ENCODE peak calls at places on chromosomes 1 and 21, in seven cellular contexts. N, I, B, P, W, H and J are unnamed samples.

GRCh38 chr1:23345920-23346319 is 1.8 kb upstream of the HNRNPR start:
- DNase-seq in W (no peak), I (no peak), P (no peak), N (no peak), B (no peak), H (no peak), J (no peak)

GRCh38 chr1:155178441-155179106 is 4.9 kb downstream of the TRIM46 start:
- DNase-seq in I (no peak), W (no peak), N (peak; percentile 19), P (no peak), B (no peak), H (no peak), J (no peak)

GRCh38 chr1:229029644-229030235 is 241.2 kb upstream of the RAB4A start:
- DNase-seq in I (no peak), B (no peak), P (no peak), N (no peak), H (no peak), W (no peak), J (no peak)

GRCh38 chr1:8632092-8632491 is 185.3 kb downstream of the RERE start:
- DNase-seq in B (no peak), H (no peak), N (no peak), I (no peak), P (no peak), W (no peak), J (no peak)

GRCh38 chr1:156387899-156388813 is 19.1 kb downstream of the RHBG start:
- DNase-seq in B (peak; percentile 73), P (no peak), I (no peak), W (no peak), N (no peak), H (no peak), J (no peak)

GRCh38 chr1:223348439-223348838 is 15.5 kb downstream of the SUSD4 start:
- DNase-seq in H (no peak), N (no peak), W (no peak), P (no peak), I (no peak), B (no peak), J (no peak)

GRCh38 chr21:45995686-45996179 is 14.2 kb downstream of the COL6A1 start:
- DNase-seq in I (no peak), N (no peak), P (no peak), W (no peak), H (peak; percentile 15), B (no peak), J (no peak)

GRCh38 chr1:28313710-28314510 is 14.9 kb upstream of the MED18 start:
- DNase-seq in N (no peak), W (peak; percentile 23), P (peak; percentile 57), B (no peak), H (peak; percentile 78), I (peak; percentile 63), J (no peak)

GRCh38 chr1:206518743-206519142 is 11.4 kb downstream of the RASSF5 start:
- DNase-seq in I (no peak), W (no peak), H (no peak), B (no peak), N (no peak), P (no peak), J (no peak)

GRCh38 chr21:31557956-31558838 is 101.3 kb upstream of the SOD1 start:
- DNase-seq in P (no peak), H (no peak), W (no peak), I (peak; percentile 22), B (peak; percentile 55), N (no peak), J (no peak)

GRCh38 chr1:88875595-88875994 is 15.8 kb downstream of the GTF2B start:
- DNase-seq in W (no peak), I (no peak), N (no peak), P (no peak), B (no peak), H (no peak), J (no peak)

GRCh38 chr21:44845418-44846200 is 27.7 kb upstream of the SUMO3 start:
- DNase-seq in P (peak; percentile 46), W (peak; percentile 51), B (peak; percentile 58), H (peak; percentile 50), N (peak; percentile 30), I (peak; percentile 64), J (no peak)

GRCh38 chr1:215375386-215375785 is 191.7 kb upstream of the KCTD3 start:
- DNase-seq in B (no peak), H (no peak), N (no peak), P (no peak), I (no peak), W (no peak), J (no peak)

GRCh38 chr21:41431788-41432548 is 5.9 kb downstream of the MX1 start:
- DNase-seq in N (no peak), I (no peak), B (no peak), H (no peak), W (no peak), P (no peak), J (no peak)

GRCh38 chr1:173469656-173470055 is 7.5 kb upstream of the PRDX6 start:
- DNase-seq in N (no peak), P (no peak), I (no peak), B (no peak), H (no peak), W (no peak), J (no peak)

GRCh38 chr1:33661791-33662190 is 189.3 kb downstream of the ZSCAN20 start:
- DNase-seq in N (no peak), W (no peak), I (no peak), P (no peak), B (no peak), H (no peak), J (no peak)

GRCh38 chr1:82485591-82486369 is 685.0 kb downstream of the ADGRL2 start:
- DNase-seq in B (no peak), W (peak; percentile 71), N (peak; percentile 62), P (peak; percentile 71), I (peak; percentile 17), H (no peak), J (no peak)

GRCh38 chr1:77579547-77579946 is 102.9 kb downstream of the ZZZ3 start:
- DNase-seq in P (no peak), W (no peak), N (no peak), H (no peak), B (no peak), I (no peak), J (no peak)

GRCh38 chr1:23801338-23801748 is 789 bp upstream of the GALE start:
- DNase-seq in P (no peak), W (no peak), I (no peak), N (no peak), H (no peak), B (no peak), J (no peak)

GRCh38 chr1:41846595-41846994 is 72.1 kb downstream of the HIVEP3 start:
- DNase-seq in B (no peak), P (peak; percentile 51), W (no peak), I (peak; percentile 56), N (no peak), H (no peak), J (no peak)

GRCh38 chr1:66648896-66649597 is 103.2 kb upstream of the DYNLT5 start:
- DNase-seq in H (no peak), B (no peak), P (no peak), N (no peak), I (no peak), W (no peak), J (no peak)

GRCh38 chr1:53381790-53382401 is 54.0 kb upstream of the LRP8 start:
- DNase-seq in P (peak; percentile 33), I (peak; percentile 21), B (no peak), H (no peak), N (no peak), W (no peak), J (no peak)

GRCh38 chr1:47002211-47002610 is 21.3 kb upstream of the CYP4X1 start:
- DNase-seq in I (no peak), W (no peak), P (no peak), B (no peak), H (no peak), N (no peak), J (no peak)

DNA sequence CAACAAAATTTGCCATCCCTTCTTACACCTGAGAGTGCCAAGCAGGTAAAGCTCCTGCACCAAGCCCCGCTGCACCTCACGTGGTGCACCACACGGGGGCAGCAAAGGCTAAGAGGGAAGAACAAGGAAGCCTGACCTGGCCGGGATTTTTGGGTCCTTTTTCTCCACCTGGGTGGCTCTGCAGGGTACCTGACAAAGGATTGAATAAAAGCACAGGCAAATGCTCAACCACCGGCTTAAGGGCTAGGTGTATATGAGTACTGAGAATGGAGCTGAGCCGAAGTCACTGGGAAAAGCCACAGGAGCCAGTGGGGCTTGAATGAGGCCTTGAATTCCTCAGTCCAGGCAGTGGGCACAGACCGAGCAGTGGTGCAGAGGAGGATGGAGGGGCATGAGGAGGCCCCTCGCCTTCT is 36.4 kb downstream of the ZNF697 start:
- DNase-seq in N (peak; percentile 81), P (peak; percentile 39), I (peak; percentile 46), W (peak; percentile 68), B (peak; percentile 73), H (peak; percentile 83), J (no peak)
- TF ChIP-seq CTCF in N (peak; percentile 74), P (peak; percentile 89), I (peak; percentile 89), W (peak; percentile 82), B (peak; percentile 91), H (peak; percentile 93), J (peak; percentile 90)

DNA sequence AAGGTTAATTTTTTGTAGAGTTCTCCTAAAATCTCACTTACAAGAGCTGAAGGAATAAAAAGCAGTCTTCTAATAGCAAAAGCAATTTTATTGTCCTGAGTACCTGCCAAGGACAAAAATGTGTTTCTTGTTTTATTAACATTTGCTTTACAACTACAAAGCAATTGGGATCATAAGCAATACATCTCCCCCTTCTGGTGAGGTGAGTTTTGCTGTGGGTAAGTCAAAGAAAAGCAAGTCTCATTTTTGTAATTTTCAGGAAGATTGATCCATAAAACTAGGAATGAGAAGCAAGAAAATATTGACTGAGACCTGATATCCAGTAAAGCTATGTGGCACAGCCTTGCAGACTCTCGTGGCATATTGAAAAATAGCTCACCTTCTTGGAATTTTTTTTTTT is 2162.7 kb downstream of the NCAM2 start:
- DNase-seq in I (no peak), B (no peak), P (no peak), H (no peak), N (no peak), W (no peak), J (no peak)
- TF ChIP-seq CTCF in I (no peak), B (no peak), P (no peak), H (no peak), N (no peak), W (no peak), J (no peak)

GRCh38 chr1:180881806-180882509 is 30.7 kb upstream of the KIAA1614 start:
- DNase-seq in H (no peak), I (peak; percentile 69), W (no peak), P (peak; percentile 74), N (no peak), B (no peak), J (peak; percentile 14)
- TF ChIP-seq CTCF in H (no peak), I (peak; percentile 53), W (peak; percentile 47), P (peak; percentile 46), N (no peak), B (peak; percentile 74), J (peak; percentile 49)

GRCh38 chr1:162033445-162033844 is 9.8 kb upstream of the OLFML2B start:
- DNase-seq in H (no peak), I (no peak), N (no peak), W (peak; percentile 66), B (no peak), P (no peak), J (no peak)

GRCh38 chr1:162030741-162031280 is 7.1 kb upstream of the OLFML2B start:
- DNase-seq in I (no peak), W (no peak), P (no peak), H (no peak), B (no peak), N (no peak), J (no peak)

GRCh38 chr1:162026906-162027305 is 3.2 kb upstream of the OLFML2B start:
- DNase-seq in N (no peak), B (no peak), P (peak; percentile 48), W (no peak), I (peak; percentile 23), H (no peak), J (no peak)

GRCh38 chr1:162029205-162029604 is 5.5 kb upstream of the OLFML2B start:
- DNase-seq in W (no peak), N (no peak), I (no peak), P (no peak), H (no peak), B (no peak), J (no peak)

GRCh38 chr1:162028726-162029125 is 5.1 kb upstream of the OLFML2B start:
- DNase-seq in N (no peak), W (no peak), H (no peak), P (no peak), B (no peak), I (no peak), J (no peak)
- TF ChIP-seq CTCF in N (no peak), W (no peak), H (no peak), P (no peak), B (no peak), I (no peak), J (no peak)